ENCODE peak calls at places on chromosomes 1 and 21, in four cellular contexts. F, U, R and S are unnamed samples. For H3K36me3, the result is how much of the 10 kb centered on the place peaks cover.

GRCh38 chr1:37945743-37946702 is 830 bp downstream of the INPP5B start:
- DNase-seq in F (peak), U (no peak), R (peak), S (peak)

GRCh38 chr1:205725514-205725913 is 24.5 kb downstream of the NUCKS1 start:
- DNase-seq in F (no peak), U (no peak), R (no peak), S (no peak)

GRCh38 chr21:44046734-44047133 is 34.6 kb downstream of the TRAPPC10 start:
- DNase-seq in F (no peak), U (peak), R (no peak), S (no peak)

GRCh38 chr1:20470174-20470573 is 15.8 kb downstream of the CAMK2N1 start:
- DNase-seq in F (no peak), U (no peak), R (no peak), S (no peak)

GRCh38 chr1:170360601-170361000 is 171.4 kb upstream of the GORAB start:
- DNase-seq in F (no peak), U (no peak), R (no peak), S (no peak)

GRCh38 chr1:182685186-182685585 is 799 bp upstream of the RGS8 start:
- DNase-seq in F (no peak), U (no peak), R (no peak), S (no peak)

GRCh38 chr1:246600579-246600978 is 34.3 kb downstream of the CNST start:
- DNase-seq in F (no peak), U (no peak), R (no peak), S (no peak)

GRCh38 chr1:227049253-227049652 is 109.2 kb downstream of the COQ8A start:
- DNase-seq in F (no peak), U (no peak), R (no peak), S (no peak)

GRCh38 chr1:210695041-210695440 is 366.3 kb downstream of the HHAT start:
- DNase-seq in F (no peak), U (no peak), R (no peak), S (no peak)

GRCh38 chr1:159944623-159945455 is 574 bp downstream of the IGSF9 start:
- DNase-seq in F (no peak), U (peak), R (no peak), S (no peak)

GRCh38 chr21:45972716-45973474 is 8.7 kb upstream of the COL6A1 start:
- DNase-seq in F (no peak), U (peak), R (peak), S (peak)

GRCh38 chr1:14968251-14968812 is 185.2 kb upstream of the TMEM51 start:
- DNase-seq in F (no peak), U (peak), R (no peak), S (no peak)

GRCh38 chr1:203038217-203038741 is 12.0 kb downstream of the PPFIA4 start:
- DNase-seq in F (no peak), U (peak), R (no peak), S (no peak)

GRCh38 chr1:228270032-228270431 is 62.2 kb downstream of the OBSCN start:
- DNase-seq in F (peak), U (no peak), R (no peak), S (no peak)

GRCh38 chr1:143736562-143736961 is 235.2 kb downstream of the FAM72C start:
- DNase-seq in F (no peak), U (no peak), R (no peak), S (no peak)

GRCh38 chr1:238252033-238252802 is 361.5 kb upstream of the ZP4 start:
- DNase-seq in F (peak), U (no peak), R (peak), S (peak)

GRCh38 chr1:26411624-26412074 is 1.0 kb downstream of the LIN28A start:
- DNase-seq in F (no peak), U (no peak), R (no peak), S (no peak)

GRCh38 chr1:75100481-75101092 is 33.6 kb upstream of the LHX8 start:
- DNase-seq in F (no peak), U (no peak), R (no peak), S (no peak)

GRCh38 chr1:245234217-245235120 is 79.7 kb downstream of the KIF26B start:
- DNase-seq in F (no peak), U (no peak), R (no peak), S (no peak)

GRCh38 chr21:34243562-34243961 is 120.2 kb upstream of the KCNE2 start:
- DNase-seq in F (peak), U (no peak), R (no peak), S (no peak)

GRCh38 chr1:33181038-33181861 is 593 bp downstream of the TRIM62 start:
- DNase-seq in F (peak), U (peak), R (peak), S (no peak)

GRCh38 chr1:229147086-229147485 is 123.8 kb upstream of the RAB4A start:
- DNase-seq in F (no peak), U (no peak), R (no peak), S (no peak)

GRCh38 chr1:44808938-44809917 is 905 bp downstream of the BTBD19 start:
- DNase-seq in F (peak), U (peak), R (peak), S (no peak)

GRCh38 chr1:37037675-37038074 is 3.4 kb upstream of the GRIK3 start:
- DNase-seq in F (no peak), U (no peak), R (no peak), S (no peak)

GRCh38 chr1:178684111-178684510 is 40.9 kb upstream of the RALGPS2 start:
- DNase-seq in F (no peak), U (no peak), R (no peak), S (no peak)

GRCh38 chr1:74953622-74954021 is 180.6 kb upstream of the LHX8 start:
- DNase-seq in F (no peak), U (no peak), R (no peak), S (no peak)

GRCh38 chr1:38053416-38054091 is 7.0 kb upstream of the POU3F1 start:
- DNase-seq in F (no peak), U (no peak), R (no peak), S (no peak)

GRCh38 chr1:112237983-112238515 is 158.0 kb upstream of the CTTNBP2NL start:
- DNase-seq in F (no peak), U (no peak), R (no peak), S (no peak)

GRCh38 chr21:38809170-38809878 is 3.6 kb downstream of the ETS2 start:
- DNase-seq in F (no peak), U (no peak), R (no peak), S (no peak)

GRCh38 chr1:27519341-27520258 is 29.6 kb upstream of the WASF2 start:
- DNase-seq in F (no peak), U (no peak), R (no peak), S (no peak)

GRCh38 chr1:24995121-24995520 is 65.0 kb upstream of the RUNX3 start:
- DNase-seq in F (no peak), U (no peak), R (no peak), S (no peak)

GRCh38 chr1:207813946-207814345 is 62.1 kb downstream of the CD46 start:
- DNase-seq in F (peak), U (no peak), R (no peak), S (no peak)

GRCh38 chr1:180000575-180000974 is 46.0 kb downstream of the CEP350 start:
- DNase-seq in F (no peak), U (no peak), R (no peak), S (no peak)

GRCh38 chr1:179995576-179995975 is 41.0 kb downstream of the CEP350 start:
- DNase-seq in F (no peak), U (no peak), R (no peak), S (no peak)

GRCh38 chr1:179990847-179991246 is 36.2 kb downstream of the CEP350 start:
- DNase-seq in F (no peak), U (no peak), R (no peak), S (no peak)

DNA sequence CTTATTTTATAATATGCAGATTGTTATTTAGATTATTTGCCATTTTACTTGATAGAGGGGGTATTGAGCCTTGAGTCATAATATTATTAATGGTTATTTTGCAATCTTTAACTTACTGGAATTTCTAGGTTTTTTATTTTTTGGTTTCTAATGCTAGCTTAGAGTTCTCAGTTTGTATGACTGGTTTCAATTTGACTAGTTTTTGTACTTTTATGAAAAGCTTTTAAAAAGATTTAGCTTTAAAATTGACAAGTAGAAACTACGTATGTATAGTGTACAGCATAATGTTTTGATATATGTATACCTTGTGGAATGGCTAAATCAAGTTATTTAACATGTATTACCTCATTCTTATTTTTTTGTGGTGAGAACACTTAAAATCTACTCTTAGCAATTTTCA is 41.5 kb downstream of the CEP350 start:
- DNase-seq in F (no peak), U (no peak), R (no peak), S (no peak)
- H3K36me3 ChIP-seq in F (under half), U (under half), R (under half), S (under half)

GRCh38 chr21:42144679-42145568 is 73.8 kb downstream of the UMODL1 start:
- DNase-seq in F (no peak), U (no peak), R (no peak), S (no peak)

GRCh38 chr21:42146251-42146805 is 72.6 kb upstream of the ABCG1 start:
- DNase-seq in F (no peak), U (no peak), R (no peak), S (no peak)

GRCh38 chr21:42144221-42144620 is 73.1 kb downstream of the UMODL1 start:
- DNase-seq in F (no peak), U (no peak), R (no peak), S (no peak)

GRCh38 chr21:42146821-42147220 is 72.1 kb upstream of the ABCG1 start:
- DNase-seq in F (no peak), U (peak), R (no peak), S (no peak)

GRCh38 chr21:42145569-42146250 is 73.2 kb upstream of the ABCG1 start:
- DNase-seq in F (peak), U (peak), R (peak), S (peak)
- TF ChIP-seq EP300 in F (no peak), U (no peak), R (no peak), S (no peak)

DNA sequence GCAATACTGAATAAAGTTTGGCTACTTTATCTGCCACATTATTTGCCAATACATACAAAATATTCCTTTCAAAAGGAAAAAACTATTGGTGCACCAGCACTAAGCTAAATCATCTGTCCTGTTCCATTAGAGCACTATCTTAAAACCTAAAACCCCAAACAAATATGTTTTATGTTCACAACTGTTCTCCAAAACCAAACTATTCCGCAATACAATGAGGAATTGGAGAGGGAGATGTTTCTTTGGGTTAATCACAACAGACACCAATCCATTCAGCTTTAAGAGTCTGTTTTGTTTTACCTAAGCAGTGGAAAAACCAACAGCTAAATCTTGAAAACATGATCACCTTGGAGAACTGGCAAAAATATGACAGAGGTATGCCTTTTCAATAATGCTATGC is 85.1 kb downstream of the ZNF644 start:
- DNase-seq in F (no peak), U (no peak), R (no peak), S (no peak)
- H3K36me3 ChIP-seq in F (under half), U (under half), R (under half), S (under half)

GRCh38 chr1:31580891-31581603 is 4.7 kb downstream of the TINAGL1 start:
- DNase-seq in F (no peak), U (no peak), R (no peak), S (no peak)

GRCh38 chr1:31580513-31580870 is 4.2 kb downstream of the TINAGL1 start:
- DNase-seq in F (no peak), U (no peak), R (no peak), S (no peak)

GRCh38 chr1:31583995-31584868 is 7.9 kb downstream of the TINAGL1 start:
- DNase-seq in F (peak), U (no peak), R (peak), S (no peak)

GRCh38 chr1:31583082-31583994 is 7.0 kb downstream of the TINAGL1 start:
- DNase-seq in F (no peak), U (no peak), R (peak), S (no peak)

GRCh38 chr1:31581821-31582810 is 5.8 kb downstream of the TINAGL1 start:
- DNase-seq in F (no peak), U (no peak), R (no peak), S (no peak)
- TF ChIP-seq EP300 in F (no peak), U (no peak), R (no peak), S (no peak)

GRCh38 chr1:163163861-163164582 is 38.7 kb downstream of the RGS5 start:
- DNase-seq in F (no peak), U (no peak), R (no peak), S (no peak)

GRCh38 chr1:163165119-163165518 is 37.6 kb downstream of the RGS5 start:
- DNase-seq in F (no peak), U (no peak), R (no peak), S (no peak)

GRCh38 chr1:163162281-163162937 is 40.3 kb downstream of the RGS5 start:
- DNase-seq in F (no peak), U (no peak), R (no peak), S (no peak)

GRCh38 chr1:163161841-163162240 is 40.9 kb downstream of the RGS5 start:
- DNase-seq in F (no peak), U (no peak), R (no peak), S (no peak)

GRCh38 chr1:163161337-163161736 is 41.4 kb downstream of the RGS5 start:
- DNase-seq in F (no peak), U (no peak), R (no peak), S (no peak)
- H3K36me3 ChIP-seq in F (under half), U (under half), R (under half), S (under half)

GRCh38 chr21:14488805-14489204 is 57.3 kb downstream of the SAMSN1 start:
- DNase-seq in F (no peak), U (no peak), R (no peak), S (no peak)
- TF ChIP-seq EP300 in F (no peak), U (no peak), R (no peak), S (no peak)

GRCh38 chr1:23080885-23081284 is 61.6 kb downstream of the KDM1A start:
- DNase-seq in F (no peak), U (no peak), R (no peak), S (no peak)
- H3K36me3 ChIP-seq in F (half or more), U (half or more), R (under half), S (half or more)

GRCh38 chr1:94862718-94863117 is 42.6 kb downstream of the SLC44A3 start:
- DNase-seq in F (no peak), U (no peak), R (no peak), S (no peak)

GRCh38 chr1:94863297-94863911 is 43.2 kb downstream of the SLC44A3 start:
- DNase-seq in F (no peak), U (no peak), R (no peak), S (no peak)

GRCh38 chr1:94864821-94865220 is 44.7 kb downstream of the SLC44A3 start:
- DNase-seq in F (no peak), U (no peak), R (peak), S (no peak)

GRCh38 chr1:94865369-94865768 is 45.2 kb downstream of the SLC44A3 start:
- DNase-seq in F (no peak), U (no peak), R (no peak), S (no peak)

GRCh38 chr1:94863919-94864318 is 43.8 kb downstream of the SLC44A3 start:
- DNase-seq in F (peak), U (no peak), R (peak), S (no peak)
- TF ChIP-seq EP300 in F (peak), U (no peak), R (peak), S (peak)

GRCh38 chr1:109922326-109922725 is 11.7 kb downstream of the CSF1 start:
- DNase-seq in F (no peak), U (no peak), R (no peak), S (no peak)

GRCh38 chr1:109925159-109925990 is 14.7 kb downstream of the CSF1 start:
- DNase-seq in F (no peak), U (no peak), R (no peak), S (no peak)

GRCh38 chr1:109923131-109923945 is 12.7 kb downstream of the CSF1 start:
- DNase-seq in F (no peak), U (no peak), R (peak), S (no peak)

GRCh38 chr1:109924316-109924715 is 13.7 kb downstream of the CSF1 start:
- DNase-seq in F (no peak), U (no peak), R (no peak), S (no peak)

GRCh38 chr1:109923946-109924275 is 13.3 kb downstream of the CSF1 start:
- DNase-seq in F (no peak), U (no peak), R (no peak), S (no peak)
- H3K36me3 ChIP-seq in F (half or more), U (half or more), R (under half), S (under half)